ENCODE peak calls at places on chromosomes 3 and 15, in six cellular contexts. T is SJSA1, U is pancreas, S is stomach, Z is esophagus squamous epithelium, I is suprapubic skin. Q is an unnamed sample. For H3K4me1, the result is how much of the 10 kb centered on the place peaks cover.

GRCh38 chr15:97410907-97411575 is 549.5 kb upstream of the ARRDC4 start:
- DNase-seq in T (no peak), Z (no peak), S (no peak), I (no peak), U (no peak), Q (no peak)

GRCh38 chr3:48538451-48538850 is 18.2 kb downstream of the PFKFB4 start:
- DNase-seq in T (no peak), S (no peak), I (no peak), Z (no peak), U (no peak), Q (no peak)

GRCh38 chr3:124814620-124815421 is 72.3 kb downstream of the ITGB5 start:
- DNase-seq in S (peak), Z (no peak), T (no peak), U (peak), I (peak), Q (no peak)

GRCh38 chr3:19106307-19106706 is 42.0 kb upstream of the KCNH8 start:
- DNase-seq in S (no peak), Z (no peak), T (no peak), I (no peak), U (no peak), Q (no peak)

GRCh38 chr3:188526057-188526456 is 372.1 kb downstream of the LPP start:
- DNase-seq in U (no peak), I (no peak), Z (no peak), T (no peak), S (no peak), Q (no peak)

GRCh38 chr3:189576486-189576885 is 54.7 kb upstream of the TP63 start:
- DNase-seq in Z (no peak), U (no peak), T (no peak), S (no peak), I (no peak), Q (no peak)

GRCh38 chr3:172351895-172352466 is 96.3 kb downstream of the GHSR start:
- DNase-seq in I (no peak), U (no peak), S (no peak), T (no peak), Z (no peak), Q (no peak)

GRCh38 chr3:50623840-50624474 is 7.0 kb downstream of the MAPKAPK3 start:
- DNase-seq in U (no peak), Z (no peak), I (no peak), T (no peak), S (no peak), Q (no peak)

GRCh38 chr3:161096771-161097367 is 8.3 kb downstream of the B3GALNT1 start:
- DNase-seq in U (peak), S (peak), T (no peak), I (no peak), Z (no peak), Q (no peak)

GRCh38 chr15:41934843-41935242 is 37.5 kb downstream of the EHD4 start:
- DNase-seq in S (peak), Z (no peak), I (no peak), T (no peak), U (no peak), Q (no peak)

GRCh38 chr3:127408684-127409420 is 121.0 kb upstream of the PRR20G start:
- DNase-seq in I (peak), S (peak), T (peak), Z (no peak), U (no peak), Q (peak)

GRCh38 chr3:190697901-190698300 is 164.6 kb downstream of the GMNC start:
- DNase-seq in S (no peak), T (no peak), I (no peak), Z (no peak), U (no peak), Q (no peak)

GRCh38 chr15:48653216-48653615 is 7.7 kb upstream of the FBN1 start:
- DNase-seq in S (no peak), T (no peak), U (no peak), Z (no peak), I (no peak), Q (peak)

GRCh38 chr15:62880278-62880677 is 162.3 kb upstream of the TPM1 start:
- DNase-seq in Z (no peak), T (no peak), U (no peak), S (no peak), I (no peak), Q (no peak)

GRCh38 chr3:156448300-156448699 is 106.6 kb downstream of the SSR3 start:
- DNase-seq in Z (no peak), I (no peak), S (no peak), T (peak), U (no peak), Q (no peak)

GRCh38 chr3:47000198-47000815 is 20.8 kb downstream of the NBEAL2 start:
- DNase-seq in S (no peak), T (no peak), Z (no peak), I (no peak), U (no peak), Q (no peak)

GRCh38 chr15:80518522-80518921 is 114.3 kb downstream of the ARNT2 start:
- DNase-seq in Z (no peak), S (no peak), T (no peak), I (no peak), U (no peak), Q (no peak)

GRCh38 chr15:36067483-36068274 is 511.7 kb upstream of the CDIN1 start:
- DNase-seq in S (no peak), U (no peak), Z (no peak), I (no peak), T (no peak), Q (no peak)

GRCh38 chr15:73325191-73325980 is 43.4 kb downstream of the HCN4 start:
- DNase-seq in S (no peak), I (no peak), T (no peak), U (no peak), Z (no peak), Q (no peak)

GRCh38 chr15:74245342-74245931 is 9.3 kb downstream of the CCDC33 start:
- DNase-seq in I (no peak), Z (no peak), S (no peak), T (no peak), U (no peak), Q (no peak)

GRCh38 chr3:13698498-13698897 is 149.6 kb downstream of the FBLN2 start:
- DNase-seq in Z (no peak), U (no peak), S (no peak), T (no peak), I (no peak), Q (no peak)

GRCh38 chr3:177338697-177339219 is 141.5 kb upstream of the TBL1XR1 start:
- DNase-seq in S (no peak), I (no peak), T (no peak), Z (no peak), U (no peak), Q (no peak)

GRCh38 chr15:63232400-63232799 is 43.0 kb downstream of the RAB8B start:
- DNase-seq in Z (no peak), U (no peak), S (no peak), T (no peak), I (no peak), Q (no peak)

GRCh38 chr3:46845397-46845859 is 17.8 kb downstream of the MYL3 start:
- DNase-seq in I (peak), Z (no peak), S (peak), T (peak), U (peak), Q (no peak)

GRCh38 chr3:136195258-136196063 is 674 bp downstream of the MSL2 start:
- DNase-seq in I (peak), U (peak), S (peak), Z (peak), T (no peak), Q (peak)

GRCh38 chr3:182568206-182568605 is 225.1 kb upstream of the ATP11B start:
- DNase-seq in T (no peak), S (no peak), Z (no peak), I (no peak), U (no peak), Q (no peak)

GRCh38 chr15:75577401-75578205 is 1.5 kb downstream of the PTPN9 start:
- DNase-seq in T (no peak), Z (no peak), S (no peak), I (no peak), U (no peak), Q (no peak)

GRCh38 chr3:43794776-43795175 is 104.0 kb downstream of the ABHD5 start:
- DNase-seq in T (no peak), Z (no peak), U (no peak), I (no peak), S (no peak), Q (peak)

GRCh38 chr3:6640907-6641306 is 220.0 kb upstream of the GRM7 start:
- DNase-seq in U (no peak), Z (no peak), S (no peak), I (no peak), T (no peak), Q (no peak)

GRCh38 chr3:179482857-179483256 is 31.6 kb upstream of the GNB4 start:
- DNase-seq in U (no peak), Z (no peak), S (no peak), T (no peak), I (no peak), Q (no peak)

GRCh38 chr15:52337198-52337853 is 41.7 kb upstream of the MYO5C start:
- DNase-seq in T (peak), I (no peak), U (no peak), S (no peak), Z (no peak), Q (no peak)

GRCh38 chr15:40252438-40253178 is 13.7 kb downstream of the PAK6 start:
- DNase-seq in T (no peak), Z (no peak), I (no peak), S (peak), U (peak), Q (no peak)

GRCh38 chr15:68612979-68613740 is 34.4 kb downstream of the CORO2B start:
- DNase-seq in I (no peak), T (no peak), S (no peak), U (no peak), Z (no peak), Q (no peak)
- H3K4me1 ChIP-seq in I (under half), T (under half), S (under half), U (under half), Z (under half), Q (half or more)

DNA sequence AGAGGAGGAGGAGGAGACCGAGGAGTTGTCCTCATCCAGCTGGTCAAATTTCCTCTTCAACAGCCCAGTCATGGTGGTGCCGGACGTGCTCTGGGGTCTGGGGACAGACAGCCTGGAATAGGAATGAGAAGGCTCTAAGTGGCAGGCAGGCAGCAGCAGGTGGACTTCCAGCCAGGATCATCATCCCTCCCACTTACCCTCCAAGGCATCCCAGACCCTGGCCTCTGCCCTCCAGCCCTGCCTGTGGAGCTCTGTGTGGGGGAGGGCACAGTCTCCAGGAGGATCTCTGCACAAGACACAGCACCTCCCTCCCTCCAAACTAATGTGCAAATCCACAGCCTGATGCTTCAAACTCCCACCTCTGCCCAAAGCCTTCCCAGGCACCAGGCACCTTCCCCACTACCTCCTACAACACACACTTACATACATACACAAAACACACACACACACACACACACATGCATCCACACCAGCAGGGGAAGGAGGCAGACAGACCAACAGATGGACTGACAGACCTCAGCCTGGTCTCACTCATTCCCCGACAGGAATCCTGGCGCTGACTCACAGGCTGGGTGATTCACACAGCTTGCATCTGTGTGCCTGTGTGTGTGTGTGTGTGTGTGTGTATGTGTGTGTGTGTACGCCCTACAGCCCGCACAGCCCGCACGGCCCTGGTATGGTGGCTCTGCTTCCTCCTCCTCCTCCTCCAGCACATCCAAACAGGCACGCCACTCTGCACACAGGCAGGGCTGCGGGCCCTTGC is 6.6 kb downstream of the CSRNP1 start:
- DNase-seq in T (peak), I (peak), U (peak), Z (peak), S (peak), Q (no peak)
- H3K4me3 ChIP-seq in T (no peak), I (peak), U (no peak), Z (peak), S (peak), Q (peak)

GRCh38 chr15:78072080-78072892 is 5.2 kb downstream of the TBC1D2B start:
- DNase-seq in T (no peak), S (no peak), I (no peak), Z (no peak), U (no peak), Q (no peak)
- H3K4me1 ChIP-seq in T (half or more), S (half or more), I (half or more), Z (half or more), U (under half), Q (half or more)

GRCh38 chr15:64895285-64896065 is 16.2 kb upstream of the ANKDD1A start:
- DNase-seq in I (no peak), T (no peak), U (no peak), Z (no peak), S (peak), Q (no peak)
- H3K4me3 ChIP-seq in I (peak), T (peak), U (no peak), Z (peak), S (peak), Q (peak)

GRCh38 chr15:44726136-44726535 is 10.2 kb upstream of the TRIM69 start:
- DNase-seq in U (no peak), Z (no peak), S (no peak), I (no peak), T (no peak), Q (no peak)

GRCh38 chr15:44728576-44729393 is 7.5 kb upstream of the TRIM69 start:
- DNase-seq in Z (peak), T (peak), U (peak), I (peak), S (peak), Q (peak)

GRCh38 chr15:44727462-44728231 is 8.7 kb upstream of the TRIM69 start:
- DNase-seq in Z (no peak), I (no peak), U (no peak), S (no peak), T (no peak), Q (no peak)

GRCh38 chr15:44726568-44727461 is 9.5 kb upstream of the TRIM69 start:
- DNase-seq in U (peak), Z (peak), S (peak), I (no peak), T (peak), Q (no peak)

GRCh38 chr15:44729394-44729913 is 6.9 kb upstream of the TRIM69 start:
- DNase-seq in Z (no peak), T (no peak), I (no peak), U (no peak), S (peak), Q (no peak)
- H3K4me1 ChIP-seq in Z (half or more), T (under half), I (half or more), U (under half), S (under half), Q (under half)

GRCh38 chr3:186194451-186194811 is 85.5 kb upstream of the ETV5 start:
- DNase-seq in T (no peak), S (no peak), Z (no peak), U (no peak), I (no peak), Q (no peak)
- H3K4me3 ChIP-seq in T (no peak), S (no peak), Z (peak), U (no peak), I (peak), Q (peak)